ENCODE peak calls at places on chromosomes 7 and 10, in seven cellular contexts. Q, G, I, F, A, M and W are unnamed samples.

GRCh38 chr10:111323567-111323966 is 246.7 kb downstream of the ADRA2A start:
- DNase-seq in A (no peak), I (no peak), M (no peak), Q (no peak), G (no peak), F (no peak), W (no peak)

GRCh38 chr7:26964409-26964808 is 100.0 kb upstream of the SKAP2 start:
- DNase-seq in I (no peak), M (no peak), A (no peak), Q (no peak), G (no peak), F (no peak), W (no peak)

GRCh38 chr7:127940365-127941160 is 90.7 kb downstream of the LRRC4 start:
- DNase-seq in A (no peak), Q (no peak), G (no peak), M (no peak), I (no peak), F (no peak), W (no peak)

GRCh38 chr10:131249238-131249956 is 62.1 kb downstream of the TCERG1L start:
- DNase-seq in I (no peak), G (no peak), M (no peak), A (no peak), F (no peak), Q (no peak), W (no peak)

GRCh38 chr10:103926722-103927319 is 8.8 kb upstream of the STN1 start:
- DNase-seq in Q (no peak), F (no peak), M (no peak), I (no peak), A (no peak), G (no peak), W (no peak)

GRCh38 chr10:101938316-101939272 is 95.0 kb upstream of the KCNIP2 start:
- DNase-seq in I (no peak), Q (peak), G (peak), A (no peak), M (peak), F (no peak), W (peak)

GRCh38 chr10:27242951-27243551 is 2.5 kb upstream of the ACBD5 start:
- DNase-seq in M (peak), Q (peak), I (no peak), G (peak), A (peak), F (peak), W (no peak)

GRCh38 chr7:138979226-138979979 is 1.8 kb downstream of the KIAA1549 start:
- DNase-seq in G (no peak), F (peak), I (no peak), M (peak), Q (no peak), A (no peak), W (no peak)